ENCODE peak calls at places on chromosomes 7 and 10, in eight cellular contexts. A is IMR-90, B is kidney, C is neural progenitor cell, G is hepatocyte, R is neuronal stem cell, X is osteoblast, F is lower lobe of right lung. T is an unnamed sample. For H3K36me3 and H3K4me1, the result is how much of the 10 kb centered on the place peaks cover.

GRCh38 chr10:127908106-127908957 is 1.4 kb downstream of the PTPRE start:
- DNase-seq in A (peak), B (no peak), C (no peak), G (no peak), R (no peak), X (peak), F (no peak), T (no peak)

GRCh38 chr7:130960208-130960988 is 226.4 kb upstream of the KLF14 start:
- DNase-seq in A (peak), B (no peak), C (no peak), G (peak), R (no peak), X (peak), F (no peak), T (no peak)

GRCh38 chr10:13776861-13777301 is 190.1 kb downstream of the PRPF18 start:
- DNase-seq in A (peak), B (no peak), C (no peak), G (no peak), R (no peak), X (no peak), F (no peak), T (no peak)

GRCh38 chr7:128075536-128076095 is 44.4 kb upstream of the LRRC4 start:
- DNase-seq in A (no peak), B (no peak), C (no peak), G (no peak), R (no peak), X (no peak), F (no peak), T (no peak)

GRCh38 chr7:37930226-37930948 is 9.9 kb downstream of the EPDR1 start:
- DNase-seq in A (no peak), B (no peak), C (no peak), G (no peak), R (no peak), X (peak), F (no peak), T (no peak)

GRCh38 chr7:133331861-133332260 is 79.0 kb downstream of the EXOC4 start:
- DNase-seq in A (no peak), B (no peak), C (no peak), G (no peak), R (no peak), X (no peak), F (no peak), T (no peak)

GRCh38 chr7:100154651-100155491 is 3.7 kb downstream of the TRAPPC14 start:
- DNase-seq in A (no peak), B (no peak), C (no peak), G (peak), R (no peak), X (peak), F (no peak), T (no peak)

GRCh38 chr10:98344589-98345038 is 70.4 kb downstream of the PYROXD2 start:
- DNase-seq in A (peak), B (peak), C (no peak), G (no peak), R (no peak), X (no peak), F (peak), T (peak)

GRCh38 chr10:22481687-22482539 is 136.6 kb downstream of the SPAG6 start:
- DNase-seq in A (no peak), B (no peak), C (no peak), G (no peak), R (no peak), X (no peak), F (no peak), T (no peak)

GRCh38 chr7:157141525-157142060 is 2.9 kb downstream of the UBE3C start:
- DNase-seq in A (no peak), B (no peak), C (no peak), G (no peak), R (no peak), X (no peak), F (no peak), T (no peak)

GRCh38 chr10:62231371-62231770 is 37.3 kb downstream of the RTKN2 start:
- DNase-seq in A (peak), B (no peak), C (no peak), G (no peak), R (no peak), X (peak), F (no peak), T (no peak)

GRCh38 chr7:116593359-116594075 is 68.7 kb downstream of the CAV1 start:
- DNase-seq in A (no peak), B (no peak), C (no peak), G (no peak), R (no peak), X (no peak), F (no peak), T (no peak)

GRCh38 chr7:818031-818699 is 14.1 kb upstream of the SUN1 start:
- DNase-seq in A (peak), B (peak), C (no peak), G (no peak), R (no peak), X (peak), F (no peak), T (no peak)

DNA sequence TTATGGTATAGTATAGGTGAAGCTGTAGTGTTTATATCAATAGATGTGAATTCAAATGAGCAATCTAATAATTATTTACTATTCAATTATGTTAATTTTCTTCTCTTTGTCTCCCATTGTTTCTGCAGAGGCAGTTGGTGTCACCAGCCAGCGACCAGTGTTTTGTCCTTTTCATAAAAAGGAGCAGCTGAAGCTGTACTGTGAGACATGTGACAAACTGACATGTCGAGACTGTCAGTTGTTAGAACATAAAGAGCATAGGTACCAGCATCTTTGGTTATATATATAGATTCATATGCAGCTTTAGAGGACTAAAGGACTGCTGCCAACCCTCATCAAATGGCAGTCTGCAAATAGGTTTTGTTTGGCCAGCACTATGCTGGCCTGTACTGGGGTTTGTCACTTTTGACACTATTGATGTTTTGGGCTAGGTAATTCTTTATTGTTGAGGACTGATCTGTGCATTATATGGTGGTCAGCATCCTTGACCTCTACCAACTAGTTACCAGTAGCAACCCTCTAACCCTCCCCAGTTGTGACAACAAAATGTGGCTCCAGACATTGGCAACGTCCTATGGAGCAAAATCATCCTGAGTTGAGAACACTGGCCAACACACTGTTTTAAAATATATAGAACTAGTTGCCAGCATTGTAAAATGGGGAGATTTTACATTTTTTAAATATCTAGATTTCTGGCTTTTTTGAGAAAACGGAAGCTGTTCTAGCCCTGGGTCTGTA is 59.2 kb downstream of the TRIM24 start:
- DNase-seq in A (no peak), B (no peak), C (no peak), G (no peak), R (no peak), X (no peak), F (no peak), T (no peak)
- H3K36me3 ChIP-seq in A (under half), B (under half), C (half or more), G (under half), R (half or more), X (under half), F (under half), T (under half)

DNA sequence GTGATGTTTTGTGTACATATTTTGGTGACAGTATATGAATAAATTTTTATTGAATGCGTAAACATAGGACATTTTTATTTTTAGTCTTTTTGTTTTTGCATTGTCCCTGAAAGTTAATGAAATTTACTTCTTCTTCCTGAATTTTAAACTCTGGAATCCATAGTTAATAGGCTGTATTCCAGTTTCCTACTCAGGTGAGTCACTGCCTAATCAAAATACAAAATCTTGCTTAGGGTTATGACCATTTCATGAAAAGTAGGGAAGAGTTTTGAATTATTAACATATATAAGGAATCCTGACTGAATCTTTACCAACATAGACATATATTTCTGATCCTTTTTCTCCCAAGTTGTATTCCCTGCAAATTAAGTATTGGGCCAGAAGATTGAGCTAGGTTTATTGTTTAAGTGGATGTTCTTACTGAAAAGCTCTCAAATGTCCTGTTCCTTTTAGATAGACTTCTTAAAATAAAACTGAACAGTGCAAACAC is 2.6 kb downstream of the CREM start:
- DNase-seq in A (peak), B (no peak), C (no peak), G (no peak), R (no peak), X (no peak), F (no peak), T (no peak)
- H3K27ac ChIP-seq in A (no peak), B (no peak), C (no peak), G (no peak), R (no peak), X (no peak), F (no peak), T (no peak)

DNA sequence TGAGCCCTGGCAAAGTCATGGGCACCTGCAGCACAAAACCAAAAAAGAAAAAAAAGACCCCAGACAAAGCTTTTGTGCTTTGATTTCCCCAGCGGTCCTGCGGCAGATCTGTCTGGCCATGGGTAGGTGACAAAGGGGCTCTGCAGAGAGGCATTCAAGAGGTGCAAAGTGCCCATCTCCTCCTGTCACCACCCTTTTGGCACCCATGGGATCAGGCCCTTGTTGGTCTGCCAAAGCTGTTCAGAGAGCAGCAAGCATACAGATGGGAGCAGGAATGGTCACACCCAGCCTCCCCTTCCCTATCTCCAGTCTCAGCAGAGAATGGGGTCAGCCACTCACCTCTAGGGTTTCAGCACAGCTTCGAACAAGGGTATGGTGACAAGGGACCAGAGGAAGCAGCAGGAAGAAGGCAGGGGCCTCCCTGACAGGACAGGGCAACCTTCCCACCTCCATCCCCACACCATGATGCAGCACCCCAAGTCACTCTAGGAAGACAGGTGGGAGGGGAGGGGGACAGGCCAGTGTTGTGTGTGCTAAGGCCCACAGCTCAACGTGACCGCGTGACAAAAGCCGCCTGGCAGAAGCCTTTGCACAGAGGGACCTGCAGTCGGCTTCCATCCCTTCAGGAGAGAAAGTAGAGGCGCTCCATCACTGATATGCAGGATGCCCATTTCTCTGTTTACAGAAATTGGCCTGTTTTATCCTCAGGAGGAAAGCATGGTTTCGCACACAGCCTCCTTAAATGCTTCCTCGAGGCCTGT is 6.3 kb downstream of the CAMK2G start:
- DNase-seq in A (no peak), B (no peak), C (no peak), G (no peak), R (no peak), X (peak), F (no peak), T (no peak)
- H3K4me1 ChIP-seq in A (under half), B (under half), C (under half), G (under half), R (under half), X (under half), F (half or more), T (half or more)

GRCh38 chr7:92057375-92057774 is 76.9 kb downstream of the CYP51A1 start:
- DNase-seq in A (no peak), B (no peak), C (peak), G (peak), R (no peak), X (no peak), F (no peak), T (no peak)

GRCh38 chr7:92053312-92053711 is 81.0 kb downstream of the CYP51A1 start:
- DNase-seq in A (no peak), B (no peak), C (no peak), G (no peak), R (no peak), X (no peak), F (no peak), T (no peak)

GRCh38 chr7:92056276-92056675 is 78.0 kb downstream of the CYP51A1 start:
- DNase-seq in A (no peak), B (no peak), C (no peak), G (peak), R (no peak), X (no peak), F (no peak), T (no peak)

GRCh38 chr7:92051655-92052054 is 82.6 kb downstream of the CYP51A1 start:
- DNase-seq in A (no peak), B (no peak), C (no peak), G (no peak), R (no peak), X (no peak), F (no peak), T (no peak)

DNA sequence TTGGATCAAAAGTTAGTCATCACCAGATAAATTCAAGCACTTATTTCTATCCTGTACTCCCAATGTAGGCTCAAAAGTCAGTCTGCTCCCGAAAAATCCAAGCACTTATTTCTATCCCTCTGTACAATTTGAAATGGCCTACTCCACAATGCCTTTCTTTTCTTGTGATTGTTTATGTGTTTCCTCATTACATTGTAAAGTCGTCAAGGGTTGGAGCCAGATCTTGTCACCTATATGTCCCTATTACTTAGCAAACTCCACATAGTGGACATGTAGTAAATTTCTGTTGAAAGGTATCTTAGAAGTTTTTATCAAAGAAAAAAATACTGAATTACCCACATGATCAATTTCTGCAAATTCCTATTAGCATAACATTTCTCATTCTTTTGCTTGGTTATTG is 82.1 kb downstream of the CYP51A1 start:
- DNase-seq in A (no peak), B (no peak), C (no peak), G (no peak), R (no peak), X (no peak), F (no peak), T (no peak)
- H3K36me3 ChIP-seq in A (under half), B (under half), C (under half), G (under half), R (under half), X (under half), F (half or more), T (under half)

GRCh38 chr10:100008142-100008522 is 1.6 kb downstream of the DNMBP start:
- DNase-seq in A (peak), B (no peak), C (no peak), G (no peak), R (no peak), X (peak), F (no peak), T (no peak)
- H3K27ac ChIP-seq in A (peak), B (no peak), C (no peak), G (peak), R (no peak), X (peak), F (no peak), T (no peak)

GRCh38 chr10:132276179-132276675 is 31.5 kb downstream of the STK32C start:
- DNase-seq in A (no peak), B (peak), C (no peak), G (no peak), R (no peak), X (peak), F (peak), T (no peak)

GRCh38 chr10:132276706-132277105 is 31.0 kb downstream of the STK32C start:
- DNase-seq in A (no peak), B (peak), C (no peak), G (no peak), R (no peak), X (peak), F (peak), T (no peak)

GRCh38 chr10:132274581-132274980 is 33.2 kb downstream of the STK32C start:
- DNase-seq in A (no peak), B (peak), C (no peak), G (no peak), R (no peak), X (peak), F (no peak), T (no peak)

GRCh38 chr10:132274986-132275385 is 32.8 kb downstream of the STK32C start:
- DNase-seq in A (no peak), B (peak), C (no peak), G (no peak), R (no peak), X (peak), F (no peak), T (no peak)

DNA sequence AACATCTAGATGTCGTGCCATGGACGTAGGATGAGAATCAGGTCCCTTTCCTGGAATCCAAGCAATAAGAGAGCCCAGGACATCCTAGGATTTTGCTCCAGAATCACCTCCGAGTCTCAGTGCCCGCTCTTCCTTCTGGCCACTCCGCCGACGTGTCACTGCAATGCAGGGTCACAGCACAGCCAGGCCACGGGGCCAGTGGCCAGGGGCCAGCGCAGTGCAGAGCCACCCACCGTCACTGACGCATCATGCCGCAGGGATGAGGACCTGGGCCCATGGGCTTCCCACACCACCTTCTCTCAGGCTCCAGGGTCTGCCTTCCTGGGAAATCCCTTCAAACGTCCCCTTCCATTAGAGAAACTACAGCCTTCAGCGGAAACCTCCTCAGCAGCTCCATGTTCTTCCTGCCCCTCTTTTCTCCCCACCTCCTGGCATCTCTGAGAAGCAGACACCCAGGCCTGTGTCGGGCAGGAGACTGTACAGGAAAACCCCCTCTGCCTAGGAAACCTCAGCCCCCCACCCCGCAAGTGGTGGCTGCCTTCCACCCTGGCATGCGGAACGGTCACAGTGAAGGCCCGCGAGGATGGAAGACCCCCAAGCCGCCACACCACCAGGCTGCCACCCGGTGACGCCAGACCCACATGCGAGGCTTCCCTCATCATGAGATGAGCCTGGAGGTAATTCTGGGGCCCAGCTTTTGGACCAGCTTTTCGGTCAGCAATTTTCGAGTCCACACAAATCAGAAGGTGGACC is 32.1 kb downstream of the STK32C start:
- DNase-seq in A (no peak), B (peak), C (no peak), G (no peak), R (no peak), X (peak), F (no peak), T (no peak)
- H3K4me1 ChIP-seq in A (under half), B (under half), C (under half), G (under half), R (under half), X (under half), F (under half), T (under half)

GRCh38 chr10:6229746-6230145 is 27.0 kb downstream of the PFKFB3 start:
- DNase-seq in A (no peak), B (peak), C (no peak), G (no peak), R (no peak), X (no peak), F (peak), T (no peak)
- H3K36me3 ChIP-seq in A (half or more), B (under half), C (under half), G (under half), R (half or more), X (under half), F (half or more), T (half or more)

DNA sequence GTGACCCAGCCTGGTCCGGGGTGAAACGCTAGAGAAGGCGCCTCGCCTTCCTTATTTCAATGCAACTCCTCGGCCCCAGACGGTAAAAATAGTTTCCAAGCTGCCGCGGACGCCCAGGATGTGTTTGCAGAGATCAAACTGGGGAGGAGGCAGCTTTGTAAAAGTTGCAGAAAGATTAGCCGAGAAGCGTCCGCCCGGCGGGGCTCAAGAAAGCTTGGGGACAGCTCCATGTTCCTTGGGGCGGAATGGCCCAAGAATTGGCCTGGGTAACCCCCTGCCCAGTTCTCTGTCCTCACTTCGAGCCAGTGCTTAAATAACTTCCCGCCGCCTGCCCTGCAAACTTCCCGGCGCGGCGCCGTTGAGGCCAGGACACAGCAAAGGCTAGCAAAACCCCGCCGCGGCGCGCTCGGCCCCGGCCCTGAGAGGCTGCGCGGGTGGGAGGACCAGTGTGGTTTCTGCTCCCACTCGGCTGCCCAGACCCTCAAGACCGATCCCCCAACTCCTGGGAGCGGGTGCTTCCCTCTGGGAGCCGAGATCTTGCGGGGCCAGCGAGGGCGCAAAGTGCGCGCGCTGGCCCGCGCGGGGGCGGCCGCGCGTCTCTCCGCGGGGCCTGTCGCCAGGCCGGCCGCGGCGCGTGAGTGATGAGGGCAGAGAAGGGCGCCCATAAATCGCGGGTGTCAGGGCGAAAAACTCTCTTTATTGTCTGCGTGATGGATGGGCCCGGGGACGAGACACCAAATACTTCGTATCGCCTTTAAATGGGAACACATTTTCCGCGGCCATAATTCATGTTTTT is 6.3 kb upstream of the ZNF503 start:
- DNase-seq in A (no peak), B (peak), C (peak), G (peak), R (peak), X (peak), F (peak), T (peak)
- H3K27ac ChIP-seq in A (no peak), B (peak), C (no peak), G (peak), R (no peak), X (no peak), F (peak), T (peak)

T was measured in ascending aorta.